ENCODE peak calls at places on chromosomes 11 and 22, in five cellular contexts. C is NCI-H69; G is GM23248; O is GM12891; R is stimulated activated CD8-positive, alpha-beta memory T cell treated with anti-CD3 and anti-CD28 coated beads, Interleukin-12 subunit alpha, Interleukin-12 subunit beta, amount 100 ng/mL, for 4 hours. V is an unnamed sample.

GRCh38 chr22:20815477-20816050 is 41.7 kb downstream of the SERPIND1 start:
- DNase-seq in G (no peak), O (no peak), C (no peak), R (no peak), V (no peak)

GRCh38 chr11:58125469-58125868 is at the start of gene OR9I1:
- DNase-seq in R (no peak), C (no peak), G (peak), O (no peak), V (no peak)

GRCh38 chr11:27462543-27462942 is 10.0 kb downstream of the LGR4 start:
- DNase-seq in C (no peak), R (no peak), O (no peak), G (peak), V (no peak)

GRCh38 chr11:13669544-13670488 is 1.3 kb downstream of the FAR1 start:
- DNase-seq in R (no peak), C (no peak), O (no peak), G (peak), V (no peak)

GRCh38 chr11:134579709-134580634 is 167.9 kb upstream of the B3GAT1 start:
- DNase-seq in R (no peak), G (no peak), O (no peak), C (peak), V (no peak)

GRCh38 chr11:131154329-131154728 is 216.1 kb upstream of the NTM start:
- DNase-seq in C (no peak), G (peak), O (no peak), R (no peak), V (no peak)

GRCh38 chr22:42283288-42284229 is 13.1 kb upstream of the TCF20 start:
- DNase-seq in C (peak), R (no peak), O (no peak), G (peak), V (no peak)

GRCh38 chr11:13717331-13717730 is 48.9 kb downstream of the FAR1 start:
- DNase-seq in O (no peak), C (no peak), R (no peak), G (peak), V (no peak)

GRCh38 chr11:75386912-75387311 is 12.4 kb upstream of the RPS3 start:
- DNase-seq in O (no peak), G (no peak), R (no peak), C (no peak), V (no peak)

GRCh38 chr22:43197271-43197941 is 10.5 kb upstream of the TTLL12 start:
- DNase-seq in R (no peak), O (no peak), G (peak), C (no peak), V (no peak)

GRCh38 chr22:48993655-48994054 is 834.0 kb downstream of the BRD1 start:
- DNase-seq in O (no peak), C (no peak), R (no peak), G (no peak), V (no peak)

GRCh38 chr11:75400110-75400865 is 970 bp downstream of the RPS3 start:
- DNase-seq in R (no peak), G (peak), O (no peak), C (peak), V (no peak)

GRCh38 chr11:77074205-77074604 is 7.4 kb downstream of the CAPN5 start:
- DNase-seq in G (no peak), O (no peak), C (peak), R (no peak), V (no peak)

V was measured in LNCaP clone FGC.